ENCODE peak calls at places on chromosomes 1 and 21, in eight cellular contexts. Y, R, L, D, A, T, E and B are unnamed samples.

GRCh38 chr1:81208441-81208840 is 592.3 kb upstream of the ADGRL2 start:
- DNase-seq in A (no peak), D (no peak), Y (no peak), L (no peak), E (no peak), R (no peak), T (no peak), B (no peak)

GRCh38 chr1:207336559-207337467 is 15.3 kb downstream of the CD55 start:
- DNase-seq in A (no peak), T (no peak), E (no peak), Y (no peak), L (peak), D (no peak), R (peak), B (no peak)

GRCh38 chr1:2229032-2229920 is 1.2 kb downstream of the SKI start:
- DNase-seq in R (no peak), Y (peak), L (peak), E (no peak), D (no peak), T (peak), A (peak), B (peak)

GRCh38 chr1:106584663-106585062 is 471.8 kb upstream of the PRMT6 start:
- DNase-seq in T (no peak), R (no peak), D (no peak), E (no peak), A (no peak), L (no peak), Y (no peak), B (no peak)

GRCh38 chr1:94798054-94798453 is 22.1 kb upstream of the SLC44A3 start:
- DNase-seq in E (no peak), T (no peak), D (no peak), L (no peak), R (no peak), A (no peak), Y (no peak), B (no peak)

GRCh38 chr1:115771094-115771846 is 2.8 kb upstream of the CASQ2 start:
- DNase-seq in T (no peak), L (peak), Y (no peak), A (no peak), D (peak), E (no peak), R (no peak), B (no peak)

GRCh38 chr1:34924759-34925555 is 4.5 kb downstream of the DLGAP3 start:
- DNase-seq in E (no peak), R (peak), T (peak), A (peak), L (peak), Y (peak), D (no peak), B (peak)

GRCh38 chr21:34159617-34159883 is 86.2 kb downstream of the MRPS6 start:
- DNase-seq in R (no peak), L (no peak), Y (no peak), E (no peak), A (no peak), D (no peak), T (no peak), B (no peak)

GRCh38 chr1:67162954-67163353 is 3.3 kb upstream of the IL23R start:
- DNase-seq in T (no peak), D (no peak), L (peak), A (no peak), Y (no peak), R (no peak), E (no peak), B (no peak)

GRCh38 chr1:21490774-21491482 is 18.3 kb upstream of the ALPL start:
- DNase-seq in T (no peak), R (no peak), D (no peak), Y (peak), E (no peak), A (no peak), L (peak), B (no peak)

GRCh38 chr21:42781150-42781980 is 98.0 kb downstream of the WDR4 start:
- DNase-seq in A (no peak), T (peak), L (peak), D (no peak), Y (peak), E (no peak), R (no peak), B (no peak)

GRCh38 chr1:22507582-22507981 is 55.7 kb upstream of the EPHA8 start:
- DNase-seq in Y (no peak), A (no peak), T (no peak), L (no peak), E (no peak), D (no peak), R (no peak), B (no peak)

GRCh38 chr21:16046625-16047340 is 317.0 kb downstream of the USP25 start:
- DNase-seq in Y (no peak), L (peak), E (no peak), T (no peak), R (no peak), D (no peak), A (no peak), B (no peak)

GRCh38 chr1:41664861-41665640 is 180.6 kb upstream of the EDN2 start:
- DNase-seq in A (no peak), Y (no peak), D (peak), L (peak), R (no peak), E (no peak), T (peak), B (no peak)

GRCh38 chr1:152858062-152858461 is 1.7 kb upstream of the LCE7A start:
- DNase-seq in R (no peak), Y (no peak), E (no peak), T (no peak), A (no peak), D (no peak), L (peak), B (no peak)

GRCh38 chr1:197521118-197521739 is 253.2 kb downstream of the CRB1 start:
- DNase-seq in A (no peak), R (peak), L (peak), T (no peak), Y (peak), E (no peak), D (no peak), B (no peak)

GRCh38 chr1:234638832-234639799 is 29.1 kb upstream of the IRF2BP2 start:
- DNase-seq in L (peak), D (no peak), Y (peak), A (no peak), R (no peak), E (no peak), T (no peak), B (no peak)

GRCh38 chr1:17569200-17570139 is 30.0 kb downstream of the ARHGEF10L start:
- DNase-seq in T (peak), D (no peak), A (peak), R (no peak), Y (peak), L (peak), E (peak), B (no peak)

GRCh38 chr1:225653463-225654276 is 747 bp upstream of the ENAH start:
- DNase-seq in R (no peak), Y (peak), D (no peak), L (peak), A (peak), E (peak), T (peak), B (peak)

GRCh38 chr1:243733670-243734310 is 116.3 kb downstream of the AKT3 start:
- DNase-seq in D (no peak), L (no peak), A (no peak), T (no peak), Y (no peak), R (no peak), E (no peak), B (no peak)

GRCh38 chr21:29192999-29193563 is 62.6 kb downstream of the MAP3K7CL start:
- DNase-seq in E (no peak), A (no peak), R (no peak), Y (no peak), L (no peak), T (no peak), D (no peak), B (no peak)

GRCh38 chr1:213641312-213641711 is 346.5 kb upstream of the PROX1 start:
- DNase-seq in T (no peak), L (no peak), E (no peak), A (no peak), Y (no peak), R (no peak), D (no peak), B (no peak)

GRCh38 chr1:61157420-61157987 is 75.1 kb downstream of the NFIA start:
- DNase-seq in L (peak), D (no peak), E (no peak), Y (no peak), T (no peak), A (no peak), R (peak), B (no peak)

GRCh38 chr21:40936771-40937261 is 89.9 kb upstream of the DSCAM start:
- DNase-seq in A (peak), T (no peak), Y (no peak), E (no peak), L (peak), R (no peak), D (no peak), B (no peak)

GRCh38 chr1:165907256-165907857 is 79.9 kb downstream of the UCK2 start:
- DNase-seq in D (no peak), L (no peak), R (no peak), Y (no peak), A (no peak), T (no peak), E (no peak), B (no peak)

GRCh38 chr1:210624722-210625121 is 296.0 kb downstream of the HHAT start:
- DNase-seq in D (no peak), L (no peak), Y (peak), R (no peak), E (no peak), A (peak), T (no peak), B (no peak)

GRCh38 chr1:244113532-244114320 is 62.6 kb downstream of the ZBTB18 start:
- DNase-seq in L (no peak), T (no peak), D (no peak), E (no peak), R (no peak), A (no peak), Y (no peak), B (no peak)

GRCh38 chr1:231938651-231939050 is 312.1 kb downstream of the DISC1 start:
- DNase-seq in E (no peak), Y (no peak), L (no peak), T (no peak), R (no peak), A (no peak), D (no peak), B (no peak)

GRCh38 chr1:239898067-239898730 is 193.5 kb upstream of the FMN2 start:
- DNase-seq in E (peak), Y (peak), A (peak), L (peak), D (peak), T (peak), R (peak), B (peak)

GRCh38 chr1:239896569-239896968 is 195.1 kb upstream of the FMN2 start:
- DNase-seq in Y (no peak), A (no peak), L (no peak), R (no peak), D (no peak), T (no peak), E (no peak), B (no peak)

GRCh38 chr1:239896980-239897379 is 194.7 kb upstream of the FMN2 start:
- DNase-seq in R (no peak), A (no peak), T (no peak), Y (no peak), D (no peak), E (no peak), L (no peak), B (no peak)

GRCh38 chr1:239899747-239900146 is 191.9 kb upstream of the FMN2 start:
- DNase-seq in A (no peak), Y (no peak), T (no peak), D (no peak), L (no peak), E (no peak), R (no peak), B (no peak)
- TF ChIP-seq CTCF in A (no peak), Y (no peak), T (peak), D (no peak), L (no peak), E (no peak), R (no peak), B (no peak)

DNA sequence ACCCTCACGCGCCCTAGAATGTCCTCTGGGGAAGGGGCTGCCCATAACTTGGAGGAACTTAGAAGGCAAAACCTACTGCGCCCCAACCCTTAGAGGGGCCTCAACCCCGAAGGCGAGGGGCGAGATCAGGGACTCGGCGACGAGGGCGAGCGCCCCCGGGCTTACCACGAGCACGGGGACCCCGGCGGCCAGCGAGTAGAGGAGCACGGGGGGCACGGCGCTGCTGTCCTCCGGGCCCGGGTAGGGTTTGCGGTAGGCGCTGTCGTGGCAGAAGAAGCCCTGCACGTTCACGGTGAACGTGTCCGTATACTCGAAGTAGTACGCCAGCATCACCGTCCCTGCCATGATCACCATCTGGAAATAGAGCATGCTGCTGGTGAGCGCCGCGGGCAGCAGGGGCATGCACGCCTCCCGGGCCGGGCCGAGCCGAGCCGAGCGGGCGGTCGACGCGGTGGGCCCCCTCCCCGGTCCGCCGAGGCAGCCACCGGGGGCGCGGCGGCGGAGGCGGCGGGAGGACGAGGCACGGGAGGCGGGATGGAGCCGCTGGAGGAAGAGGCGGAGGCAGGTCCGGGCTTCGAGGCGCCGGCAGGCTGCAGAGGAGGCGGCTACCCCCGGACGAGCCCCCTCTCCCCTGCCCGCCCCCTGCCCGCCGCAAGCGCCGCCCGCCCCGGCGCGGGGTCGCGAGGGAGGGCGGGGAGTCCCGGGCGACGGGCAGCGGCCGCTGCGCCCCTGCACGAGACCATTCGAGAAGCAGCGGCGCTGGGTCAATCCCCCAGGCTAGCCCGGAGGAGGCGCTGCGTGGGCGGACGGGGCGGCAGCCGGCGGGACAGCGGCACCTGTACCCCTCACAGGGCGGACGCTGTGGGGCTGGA is at the start of gene PLPPR5:
- DNase-seq in Y (no peak), E (no peak), R (no peak), T (peak), L (no peak), A (peak), D (no peak), B (no peak)
- TF ChIP-seq CTCF in Y (no peak), E (no peak), R (no peak), T (no peak), L (no peak), A (no peak), D (peak), B (no peak)

DNA sequence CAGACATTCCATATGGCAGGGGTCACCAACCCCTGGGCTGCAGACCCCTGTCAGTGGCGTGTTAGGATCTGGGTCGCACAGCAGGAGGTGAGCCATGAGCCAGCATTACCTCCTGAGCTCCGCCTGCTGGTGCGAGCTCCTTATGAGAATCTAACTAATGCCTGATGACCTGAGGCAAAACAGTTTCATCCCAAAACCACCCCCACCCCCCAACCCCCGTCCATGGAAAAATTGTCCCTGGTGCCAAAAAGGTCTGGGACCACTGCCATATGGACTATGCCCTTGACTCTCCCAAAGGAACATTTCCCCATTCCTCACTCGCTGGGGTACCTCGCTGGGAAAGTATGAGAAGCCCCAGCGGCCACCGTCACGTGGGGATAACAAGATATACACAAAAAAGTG is 6.4 kb upstream of the CPT2 start:
- DNase-seq in E (no peak), R (no peak), Y (no peak), L (no peak), A (no peak), D (no peak), T (no peak), B (no peak)
- TF ChIP-seq CTCF in E (no peak), R (no peak), Y (no peak), L (no peak), A (no peak), D (peak), T (peak), B (peak)

DNA sequence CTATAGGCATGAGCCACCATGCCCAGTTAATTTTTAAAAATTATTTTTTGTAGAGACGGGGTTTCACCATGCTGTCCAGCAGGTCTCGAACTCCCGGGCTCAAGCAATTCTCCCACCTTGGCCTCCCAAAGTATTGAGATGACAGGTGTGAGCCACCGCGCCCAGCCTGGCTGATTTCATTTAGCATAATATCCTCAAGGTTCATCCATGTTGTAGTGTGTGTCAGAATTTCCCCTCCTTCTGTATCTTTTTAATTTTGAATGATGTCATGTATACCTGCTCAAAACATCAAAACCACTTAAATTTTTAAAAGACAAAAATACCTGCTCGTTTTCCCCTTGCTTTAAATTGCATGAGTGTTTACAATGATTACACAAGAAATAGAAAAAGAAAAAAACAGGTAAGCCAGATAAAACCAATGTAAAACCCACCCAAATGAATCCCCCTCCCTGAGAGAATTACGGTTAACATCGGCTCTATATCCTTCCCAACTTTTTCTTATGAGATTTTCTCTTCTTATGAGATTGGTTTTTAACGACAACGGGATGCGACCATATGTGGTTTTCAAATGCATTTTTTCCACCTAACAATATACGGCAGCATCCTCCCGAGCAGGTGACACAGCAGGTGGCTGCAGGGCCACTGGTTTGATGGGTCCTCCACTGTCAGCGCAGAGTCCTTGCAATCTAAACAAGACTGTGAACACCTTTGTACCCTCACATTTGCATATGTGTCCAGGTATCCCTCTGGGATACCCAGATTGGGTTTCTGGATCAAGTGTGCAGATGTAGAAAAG is 22.1 kb downstream of the IFFO2 start:
- DNase-seq in Y (no peak), A (no peak), R (no peak), L (no peak), E (no peak), D (no peak), T (peak), B (no peak)
- TF ChIP-seq CTCF in Y (no peak), A (no peak), R (no peak), L (no peak), E (no peak), D (no peak), T (no peak), B (no peak)

DNA sequence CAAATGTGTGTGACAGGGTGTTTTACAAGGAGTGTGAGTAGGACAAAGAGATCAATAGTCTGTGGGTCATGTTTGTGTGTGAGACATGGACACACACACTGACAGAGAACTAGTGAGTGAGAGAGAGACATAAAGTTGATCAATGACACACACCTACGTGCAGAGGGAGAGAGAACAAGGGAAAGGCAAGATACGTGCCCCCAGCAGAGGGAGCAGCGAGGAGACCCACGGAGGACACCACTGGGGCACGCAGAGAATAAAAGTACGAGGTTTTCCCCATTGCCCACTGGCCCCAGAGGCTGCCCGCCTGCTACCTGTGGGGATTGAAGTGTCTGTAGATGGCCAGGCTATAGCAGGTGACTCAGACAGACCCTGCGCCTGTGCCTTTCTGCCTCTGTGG is 130.2 kb upstream of the CSF3R start:
- DNase-seq in D (no peak), A (no peak), R (no peak), Y (no peak), E (no peak), L (no peak), T (no peak), B (no peak)
- TF ChIP-seq CTCF in D (peak), A (no peak), R (no peak), Y (no peak), E (no peak), L (no peak), T (no peak), B (no peak)

GRCh38 chr1:84298336-84298687 is 3.2 kb upstream of the SAMD13 start:
- DNase-seq in T (peak), R (no peak), A (peak), D (no peak), E (peak), L (peak), Y (peak), B (peak)

GRCh38 chr1:84299536-84300260 is 1.8 kb upstream of the SAMD13 start:
- DNase-seq in T (no peak), A (no peak), D (no peak), R (no peak), Y (peak), E (no peak), L (no peak), B (no peak)

GRCh38 chr1:84297546-84298244 is 3.8 kb upstream of the SAMD13 start:
- DNase-seq in E (no peak), T (no peak), R (no peak), A (no peak), L (no peak), D (no peak), Y (no peak), B (no peak)

GRCh38 chr1:84300501-84300900 is 1.0 kb upstream of the SAMD13 start:
- DNase-seq in E (no peak), L (no peak), A (no peak), R (no peak), Y (no peak), D (no peak), T (no peak), B (no peak)

GRCh38 chr1:84298688-84299535 is 2.6 kb upstream of the SAMD13 start:
- DNase-seq in Y (peak), D (no peak), L (peak), A (peak), E (peak), R (no peak), T (peak), B (no peak)
- TF ChIP-seq CTCF in Y (no peak), D (no peak), L (no peak), A (no peak), E (no peak), R (no peak), T (no peak), B (no peak)